ENCODE peak calls at places on chromosomes 13 and 19, in seven cellular contexts. One of them, this sample, is unnamed.

GRCh38 chr19:17989425-17990094 is 18.4 kb upstream of the ARRDC2 start:
- DNase-seq in omental fat pad: no peak
- DNase-seq in transverse colon: no peak
- DNase-seq in BJ: no peak
- DNase-seq in breast epithelium: no peak
- DNase-seq in fibroblast of the aortic adventitia: no peak
- DNase-seq in BE2C: no peak
- DNase-seq in this sample: no peak

GRCh38 chr13:34700155-34700554 is 241.9 kb upstream of the NBEA start:
- DNase-seq in BE2C: no peak
- DNase-seq in breast epithelium: no peak
- DNase-seq in transverse colon: no peak
- DNase-seq in fibroblast of the aortic adventitia: no peak
- DNase-seq in omental fat pad: no peak
- DNase-seq in BJ: no peak
- DNase-seq in this sample: no peak

GRCh38 chr13:113452942-113453901 is at the start of gene ADPRHL1:
- DNase-seq in fibroblast of the aortic adventitia: no peak
- DNase-seq in breast epithelium: peak; percentile 43
- DNase-seq in BE2C: peak; percentile 57
- DNase-seq in BJ: no peak
- DNase-seq in transverse colon: no peak
- DNase-seq in omental fat pad: no peak
- DNase-seq in this sample: no peak

GRCh38 chr19:35843676-35844481 is 8.4 kb downstream of the NPHS1 start:
- DNase-seq in transverse colon: peak; percentile 33
- DNase-seq in fibroblast of the aortic adventitia: no peak
- DNase-seq in breast epithelium: no peak
- DNase-seq in BE2C: peak; percentile 92
- DNase-seq in omental fat pad: no peak
- DNase-seq in BJ: no peak
- DNase-seq in this sample: no peak

GRCh38 chr19:58480831-58481230 is 4.7 kb downstream of the ZNF446 start:
- DNase-seq in transverse colon: no peak
- DNase-seq in fibroblast of the aortic adventitia: no peak
- DNase-seq in omental fat pad: no peak
- DNase-seq in BJ: no peak
- DNase-seq in breast epithelium: no peak
- DNase-seq in BE2C: no peak
- DNase-seq in this sample: no peak

GRCh38 chr13:113001251-113002140 is 32.5 kb downstream of the MCF2L start:
- DNase-seq in transverse colon: peak; percentile 41
- DNase-seq in BJ: no peak
- DNase-seq in fibroblast of the aortic adventitia: no peak
- DNase-seq in omental fat pad: no peak
- DNase-seq in BE2C: peak; percentile 91
- DNase-seq in breast epithelium: peak; percentile 67
- DNase-seq in this sample: no peak

GRCh38 chr13:38398810-38399493 is 49.3 kb downstream of the UFM1 start:
- DNase-seq in transverse colon: no peak
- DNase-seq in fibroblast of the aortic adventitia: no peak
- DNase-seq in BE2C: no peak
- DNase-seq in BJ: peak; percentile 85
- DNase-seq in omental fat pad: no peak
- DNase-seq in breast epithelium: no peak
- DNase-seq in this sample: no peak

GRCh38 chr13:72507394-72508199 is 219.8 kb downstream of the MZT1 start:
- DNase-seq in omental fat pad: no peak
- DNase-seq in breast epithelium: no peak
- DNase-seq in BJ: no peak
- DNase-seq in fibroblast of the aortic adventitia: no peak
- DNase-seq in transverse colon: no peak
- DNase-seq in BE2C: no peak
- DNase-seq in this sample: no peak

GRCh38 chr19:7833225-7834156 is 3.5 kb downstream of the EVI5L start:
- DNase-seq in BE2C: no peak
- DNase-seq in breast epithelium: no peak
- DNase-seq in omental fat pad: peak; percentile 50
- DNase-seq in BJ: no peak
- DNase-seq in transverse colon: peak; percentile 91
- DNase-seq in fibroblast of the aortic adventitia: peak; percentile 92
- DNase-seq in this sample: no peak

GRCh38 chr13:79311456-79311855 is 94.6 kb downstream of the RBM26 start:
- DNase-seq in transverse colon: no peak
- DNase-seq in BE2C: no peak
- DNase-seq in breast epithelium: no peak
- DNase-seq in omental fat pad: no peak
- DNase-seq in fibroblast of the aortic adventitia: peak; percentile 48
- DNase-seq in BJ: no peak
- DNase-seq in this sample: no peak

GRCh38 chr19:55447421-55448174 is 4.5 kb upstream of the SHISA7 start:
- DNase-seq in transverse colon: no peak
- DNase-seq in fibroblast of the aortic adventitia: peak; percentile 43
- DNase-seq in BE2C: peak; percentile 67
- DNase-seq in BJ: no peak
- DNase-seq in omental fat pad: no peak
- DNase-seq in breast epithelium: no peak
- DNase-seq in this sample: no peak

GRCh38 chr13:40149611-40150283 is 494.3 kb downstream of the COG6 start:
- DNase-seq in BJ: peak; percentile 55
- DNase-seq in breast epithelium: no peak
- DNase-seq in fibroblast of the aortic adventitia: peak; percentile 89
- DNase-seq in transverse colon: no peak
- DNase-seq in BE2C: no peak
- DNase-seq in omental fat pad: no peak
- DNase-seq in this sample: no peak

GRCh38 chr19:41753936-41754529 is 1.3 kb upstream of the CEACAM6 start:
- DNase-seq in BJ: no peak
- DNase-seq in fibroblast of the aortic adventitia: peak; percentile 22
- DNase-seq in breast epithelium: no peak
- DNase-seq in transverse colon: peak; percentile 77
- DNase-seq in omental fat pad: peak; percentile 35
- DNase-seq in BE2C: peak; percentile 67
- DNase-seq in this sample: peak; percentile 47

GRCh38 chr19:31350693-31351211 is 1.5 kb upstream of the TSHZ3 start:
- DNase-seq in BJ: no peak
- DNase-seq in breast epithelium: no peak
- DNase-seq in BE2C: peak; percentile 65
- DNase-seq in fibroblast of the aortic adventitia: peak; percentile 49
- DNase-seq in transverse colon: peak; percentile 41
- DNase-seq in omental fat pad: no peak
- DNase-seq in this sample: no peak

GRCh38 chr19:38142176-38143035 is 81.6 kb downstream of the DPF1 start:
- DNase-seq in breast epithelium: no peak
- DNase-seq in BJ: no peak
- DNase-seq in BE2C: peak; percentile 85
- DNase-seq in transverse colon: peak; percentile 15
- DNase-seq in fibroblast of the aortic adventitia: peak; percentile 56
- DNase-seq in omental fat pad: no peak
- DNase-seq in this sample: peak; percentile 70

GRCh38 chr19:35442091-35442490 is 6.0 kb upstream of the FFAR2 start:
- DNase-seq in transverse colon: no peak
- DNase-seq in fibroblast of the aortic adventitia: no peak
- DNase-seq in BJ: no peak
- DNase-seq in omental fat pad: no peak
- DNase-seq in BE2C: no peak
- DNase-seq in breast epithelium: no peak
- DNase-seq in this sample: no peak

GRCh38 chr19:42116308-42117075 is 15.8 kb downstream of the POU2F2 start:
- DNase-seq in fibroblast of the aortic adventitia: no peak
- DNase-seq in BJ: no peak
- DNase-seq in omental fat pad: no peak
- DNase-seq in BE2C: no peak
- DNase-seq in transverse colon: no peak
- DNase-seq in breast epithelium: no peak
- DNase-seq in this sample: no peak

GRCh38 chr19:3443840-3444694 is 36.3 kb downstream of the SMIM24 start:
- DNase-seq in transverse colon: no peak
- DNase-seq in BE2C: peak; percentile 54
- DNase-seq in breast epithelium: no peak
- DNase-seq in fibroblast of the aortic adventitia: no peak
- DNase-seq in BJ: no peak
- DNase-seq in omental fat pad: no peak
- DNase-seq in this sample: no peak

GRCh38 chr19:3441986-3442329 is 38.4 kb downstream of the SMIM24 start:
- DNase-seq in omental fat pad: no peak
- DNase-seq in breast epithelium: no peak
- DNase-seq in fibroblast of the aortic adventitia: no peak
- DNase-seq in BJ: no peak
- DNase-seq in transverse colon: no peak
- DNase-seq in BE2C: no peak
- DNase-seq in this sample: no peak

GRCh38 chr19:3442487-3443071 is 37.7 kb downstream of the SMIM24 start:
- DNase-seq in BE2C: no peak
- DNase-seq in omental fat pad: no peak
- DNase-seq in transverse colon: no peak
- DNase-seq in fibroblast of the aortic adventitia: no peak
- DNase-seq in BJ: no peak
- DNase-seq in breast epithelium: no peak
- DNase-seq in this sample: no peak

GRCh38 chr19:3441089-3441985 is 39.0 kb downstream of the SMIM24 start:
- DNase-seq in BE2C: peak; percentile 69
- DNase-seq in breast epithelium: no peak
- DNase-seq in fibroblast of the aortic adventitia: no peak
- DNase-seq in omental fat pad: no peak
- DNase-seq in BJ: no peak
- DNase-seq in transverse colon: no peak
- DNase-seq in this sample: no peak

DNA sequence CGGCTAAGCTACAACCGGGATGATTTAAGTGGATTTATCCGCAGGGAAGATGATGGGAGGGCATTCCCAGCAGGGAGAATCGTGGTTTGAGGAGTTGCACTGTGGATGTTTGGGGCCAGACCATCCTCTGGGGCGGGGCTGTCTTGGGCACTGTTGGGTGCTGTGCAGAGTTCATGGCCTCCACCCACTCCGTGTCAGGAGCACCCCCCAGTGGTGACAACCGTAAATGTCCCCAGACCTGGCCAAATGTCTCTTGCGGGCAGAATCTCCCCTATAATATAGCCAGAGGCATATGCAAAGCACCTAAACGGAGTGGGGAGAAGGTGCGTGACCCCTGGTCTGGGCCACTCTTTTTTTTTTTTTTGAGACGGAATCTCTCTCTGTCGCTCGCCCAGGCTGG is 40.2 kb downstream of the SMIM24 start:
- DNase-seq in transverse colon: peak; percentile 69
- DNase-seq in breast epithelium: no peak
- DNase-seq in BJ: no peak
- DNase-seq in fibroblast of the aortic adventitia: no peak
- DNase-seq in BE2C: peak; percentile 64
- DNase-seq in omental fat pad: no peak
- DNase-seq in this sample: peak; percentile 82
- TF ChIP-seq CTCF in transverse colon: peak; percentile 60
- TF ChIP-seq CTCF in breast epithelium: no peak
- TF ChIP-seq CTCF in BJ: peak; percentile 39
- TF ChIP-seq CTCF in fibroblast of the aortic adventitia: peak; percentile 39
- TF ChIP-seq CTCF in BE2C: peak; percentile 63
- TF ChIP-seq CTCF in omental fat pad: no peak
- TF ChIP-seq CTCF in this sample: peak; percentile 39

GRCh38 chr19:10861118-10861651 is 10.2 kb upstream of the CARM1 start:
- DNase-seq in breast epithelium: no peak
- DNase-seq in BJ: no peak
- DNase-seq in transverse colon: peak; percentile 45
- DNase-seq in fibroblast of the aortic adventitia: no peak
- DNase-seq in omental fat pad: no peak
- DNase-seq in BE2C: peak; percentile 54
- DNase-seq in this sample: no peak

GRCh38 chr19:10863107-10863700 is 8.1 kb upstream of the CARM1 start:
- DNase-seq in BE2C: no peak
- DNase-seq in omental fat pad: no peak
- DNase-seq in transverse colon: no peak
- DNase-seq in fibroblast of the aortic adventitia: peak; percentile 61
- DNase-seq in breast epithelium: peak; percentile 76
- DNase-seq in BJ: no peak
- DNase-seq in this sample: no peak

GRCh38 chr19:10866495-10866894 is 4.9 kb upstream of the CARM1 start:
- DNase-seq in fibroblast of the aortic adventitia: no peak
- DNase-seq in transverse colon: no peak
- DNase-seq in breast epithelium: no peak
- DNase-seq in omental fat pad: no peak
- DNase-seq in BE2C: no peak
- DNase-seq in BJ: no peak
- DNase-seq in this sample: no peak

GRCh38 chr19:10862561-10863106 is 8.7 kb upstream of the CARM1 start:
- DNase-seq in BE2C: no peak
- DNase-seq in fibroblast of the aortic adventitia: no peak
- DNase-seq in breast epithelium: no peak
- DNase-seq in omental fat pad: no peak
- DNase-seq in BJ: no peak
- DNase-seq in transverse colon: no peak
- DNase-seq in this sample: no peak

GRCh38 chr19:10864538-10864899 is 6.8 kb upstream of the CARM1 start:
- DNase-seq in BJ: no peak
- DNase-seq in BE2C: peak; percentile 88
- DNase-seq in omental fat pad: peak; percentile 80
- DNase-seq in transverse colon: peak; percentile 91
- DNase-seq in fibroblast of the aortic adventitia: peak; percentile 82
- DNase-seq in breast epithelium: peak; percentile 88
- DNase-seq in this sample: peak; percentile 87
- TF ChIP-seq CTCF in BJ: peak; percentile 96
- TF ChIP-seq CTCF in BE2C: peak; percentile 97
- TF ChIP-seq CTCF in omental fat pad: no peak
- TF ChIP-seq CTCF in transverse colon: peak; percentile 85
- TF ChIP-seq CTCF in fibroblast of the aortic adventitia: peak; percentile 93
- TF ChIP-seq CTCF in breast epithelium: peak; percentile 66
- TF ChIP-seq CTCF in this sample: peak; percentile 88

DNA sequence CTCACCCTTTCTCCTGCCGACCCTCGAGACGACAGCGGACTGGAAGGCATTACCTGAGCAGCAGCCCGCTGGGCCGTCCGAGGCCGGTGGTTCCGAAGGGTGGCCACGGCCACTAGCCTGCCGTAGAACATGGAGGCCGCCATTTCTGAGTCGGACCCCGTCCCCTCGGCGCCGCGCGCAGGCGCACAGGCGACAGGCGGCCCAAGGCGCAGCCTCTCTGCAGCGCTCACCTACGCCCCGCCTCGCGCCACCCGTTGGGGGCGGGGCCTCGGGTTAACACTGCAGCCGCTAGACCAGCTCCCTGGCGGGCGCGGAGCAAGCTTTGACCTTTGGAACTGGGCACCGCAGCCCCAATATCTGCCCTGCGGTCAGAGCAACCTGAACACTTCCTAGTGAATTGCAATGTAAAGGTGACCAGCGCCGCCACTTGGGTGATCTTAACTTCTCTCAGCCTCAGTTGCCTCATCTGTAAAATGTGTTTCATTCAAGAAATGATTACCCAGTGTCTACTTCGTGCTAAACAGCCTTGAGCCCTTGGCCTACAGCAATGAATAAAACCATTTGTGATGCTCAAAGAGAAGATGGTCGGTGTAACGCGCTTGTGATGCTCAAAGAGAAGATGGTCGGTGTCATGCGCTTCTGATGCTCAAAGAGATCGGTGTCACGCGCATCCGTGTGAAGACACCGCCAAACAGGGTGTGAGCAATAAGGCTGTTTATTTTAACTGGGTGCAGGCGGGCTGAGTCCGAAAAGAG is at the start of gene SUCLA2:
- DNase-seq in breast epithelium: peak; percentile 80
- DNase-seq in BJ: no peak
- DNase-seq in transverse colon: peak; percentile 93
- DNase-seq in fibroblast of the aortic adventitia: peak; percentile 80
- DNase-seq in BE2C: peak; percentile 97
- DNase-seq in omental fat pad: peak; percentile 66
- DNase-seq in this sample: peak; percentile 99
- TF ChIP-seq CTCF in breast epithelium: no peak
- TF ChIP-seq CTCF in BJ: no peak
- TF ChIP-seq CTCF in transverse colon: no peak
- TF ChIP-seq CTCF in fibroblast of the aortic adventitia: no peak
- TF ChIP-seq CTCF in BE2C: no peak
- TF ChIP-seq CTCF in omental fat pad: no peak
- TF ChIP-seq CTCF in this sample: no peak

GRCh38 chr13:37049810-37050209 is 9.7 kb downstream of the SUPT20H start:
- DNase-seq in BJ: no peak
- DNase-seq in transverse colon: no peak
- DNase-seq in omental fat pad: no peak
- DNase-seq in BE2C: no peak
- DNase-seq in fibroblast of the aortic adventitia: no peak
- DNase-seq in breast epithelium: no peak
- DNase-seq in this sample: no peak
- TF ChIP-seq CTCF in BJ: no peak
- TF ChIP-seq CTCF in transverse colon: no peak
- TF ChIP-seq CTCF in omental fat pad: no peak
- TF ChIP-seq CTCF in BE2C: peak; percentile 53
- TF ChIP-seq CTCF in fibroblast of the aortic adventitia: no peak
- TF ChIP-seq CTCF in breast epithelium: no peak
- TF ChIP-seq CTCF in this sample: no peak